ENCODE peak calls at places on chromosomes 6 and 20, in ten cellular contexts. B is ovary, A is A549, N is sigmoid colon, Q is stomach, S is K562, O is H1, T is HepG2, Z is upper lobe of left lung, M is tibial nerve. W is an unnamed sample.

GRCh38 chr6:124982669-124983068 is 20.4 kb downstream of the RNF217 start:
- DNase-seq in O (no peak), N (no peak), A (no peak), Z (no peak), B (no peak), S (no peak), Q (no peak), M (no peak), T (no peak), W (no peak)

GRCh38 chr6:122995930-122996796 is at the start of gene CLVS2:
- DNase-seq in A (peak; percentile 6), Z (peak; percentile 85), T (no peak), O (peak; percentile 82), M (no peak), Q (no peak), S (no peak), B (no peak), N (peak; percentile 64), W (no peak)

GRCh38 chr6:24431045-24431451 is 28.3 kb downstream of the MRS2 start:
- DNase-seq in A (peak; percentile 57), Q (no peak), Z (no peak), T (peak; percentile 65), N (no peak), O (no peak), S (peak; percentile 67), M (no peak), B (no peak), W (no peak)

GRCh38 chr6:56739836-56740815 is 97.4 kb upstream of the DST start:
- DNase-seq in Z (no peak), O (no peak), Q (no peak), A (no peak), B (no peak), S (no peak), T (peak; percentile 95), M (no peak), N (no peak), W (no peak)

GRCh38 chr6:23692184-23692583 is 433.8 kb upstream of the NRSN1 start:
- DNase-seq in S (no peak), O (no peak), B (no peak), N (no peak), T (no peak), Z (no peak), A (no peak), Q (no peak), M (no peak), W (no peak)

GRCh38 chr20:2349801-2350200 is 30.9 kb upstream of the TGM6 start:
- DNase-seq in T (peak; percentile 39), N (no peak), S (no peak), Z (no peak), A (no peak), Q (no peak), M (no peak), O (no peak), B (no peak), W (no peak)

GRCh38 chr6:105474234-105474633 is 71.4 kb upstream of the PREP start:
- DNase-seq in S (no peak), A (no peak), M (no peak), T (no peak), N (no peak), Q (no peak), B (no peak), O (no peak), Z (no peak), W (no peak)

GRCh38 chr20:62321978-62322377 is 19.2 kb downstream of the ADRM1 start:
- DNase-seq in M (no peak), T (no peak), Z (peak; percentile 79), A (no peak), B (no peak), O (no peak), N (no peak), Q (no peak), S (no peak), W (no peak)

GRCh38 chr6:166167258-166167731 is 356 bp downstream of the TBXT start:
- DNase-seq in Z (peak; percentile 80), B (no peak), M (no peak), T (no peak), A (no peak), N (no peak), Q (no peak), O (peak; percentile 81), S (no peak), W (no peak)

GRCh38 chr20:63226020-63226943 is 9.4 kb upstream of the BIRC7 start:
- DNase-seq in M (no peak), T (no peak), B (no peak), A (peak; percentile 74), Q (no peak), S (no peak), N (no peak), Z (no peak), O (no peak), W (no peak)

GRCh38 chr6:27791182-27791939 is 120.8 kb downstream of the OR2B2 start:
- DNase-seq in T (peak; percentile 76), S (peak; percentile 60), N (peak; percentile 80), O (peak; percentile 82), A (peak; percentile 86), Z (no peak), M (peak; percentile 36), Q (peak; percentile 43), B (peak; percentile 68), W (peak; percentile 54)

GRCh38 chr20:57783956-57784837 is 74.4 kb upstream of the PMEPA1 start:
- DNase-seq in N (no peak), A (no peak), Z (no peak), S (no peak), T (no peak), Q (no peak), B (no peak), O (no peak), M (no peak), W (no peak)

GRCh38 chr20:5766085-5766764 is 16.0 kb downstream of the SHLD1 start:
- DNase-seq in B (no peak), M (no peak), T (no peak), Q (peak; percentile 54), N (no peak), O (no peak), A (no peak), Z (no peak), S (no peak), W (no peak)

GRCh38 chr20:17757496-17757895 is 57.7 kb downstream of the BANF2 start:
- DNase-seq in Z (no peak), M (no peak), O (no peak), A (no peak), B (no peak), N (no peak), S (no peak), Q (no peak), T (no peak), W (no peak)

GRCh38 chr6:85496856-85497255 is 47.0 kb downstream of the NT5E start:
- DNase-seq in S (no peak), O (no peak), T (no peak), M (no peak), Z (no peak), N (no peak), B (no peak), A (no peak), Q (no peak), W (no peak)

DNA sequence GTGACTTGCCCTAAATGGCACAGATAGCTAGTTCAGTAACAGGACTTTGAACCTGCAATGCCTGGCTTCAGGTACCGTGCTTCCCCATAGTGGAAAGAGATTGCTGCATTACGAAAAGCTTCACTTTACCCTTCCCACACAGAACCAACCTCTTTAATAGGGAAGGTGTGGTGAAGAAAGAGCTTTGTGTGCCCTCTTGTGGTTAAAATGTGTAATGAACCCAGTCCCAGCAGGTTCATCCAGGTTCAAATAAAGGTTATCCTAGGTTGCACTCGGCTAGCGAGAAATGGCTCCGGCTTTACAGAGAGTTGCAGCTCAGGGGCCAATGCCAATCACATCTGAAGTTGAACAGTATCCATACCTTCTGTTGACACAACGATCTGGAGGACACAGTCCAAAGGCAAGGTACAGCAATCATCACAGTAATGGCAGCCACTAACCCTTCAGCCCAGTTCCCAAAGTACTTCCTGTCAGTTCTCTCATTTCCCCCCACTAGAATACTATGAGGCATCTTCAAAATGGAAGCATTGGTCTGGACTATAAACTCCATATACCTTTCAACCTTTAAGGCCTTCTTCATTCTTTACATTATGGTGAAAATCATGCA is 3.0 kb downstream of the DEFB115 start:
- DNase-seq in N (no peak), A (peak; percentile 44), S (peak; percentile 49), O (no peak), B (no peak), M (no peak), Q (no peak), T (peak; percentile 66), Z (no peak), W (no peak)
- H3K9me3 ChIP-seq in N (peaks cover under 1% of the 10 kb centered on the region), A (no peaks in the 10 kb centered on the region), S (no peaks in the 10 kb centered on the region), O (peaks cover 65% of the 10 kb centered on the region), B (no peaks in the 10 kb centered on the region), M (no peaks in the 10 kb centered on the region), Q (no peaks in the 10 kb centered on the region), T (no peaks in the 10 kb centered on the region), Z (no peaks in the 10 kb centered on the region), W (no peaks in the 10 kb centered on the region)

DNA sequence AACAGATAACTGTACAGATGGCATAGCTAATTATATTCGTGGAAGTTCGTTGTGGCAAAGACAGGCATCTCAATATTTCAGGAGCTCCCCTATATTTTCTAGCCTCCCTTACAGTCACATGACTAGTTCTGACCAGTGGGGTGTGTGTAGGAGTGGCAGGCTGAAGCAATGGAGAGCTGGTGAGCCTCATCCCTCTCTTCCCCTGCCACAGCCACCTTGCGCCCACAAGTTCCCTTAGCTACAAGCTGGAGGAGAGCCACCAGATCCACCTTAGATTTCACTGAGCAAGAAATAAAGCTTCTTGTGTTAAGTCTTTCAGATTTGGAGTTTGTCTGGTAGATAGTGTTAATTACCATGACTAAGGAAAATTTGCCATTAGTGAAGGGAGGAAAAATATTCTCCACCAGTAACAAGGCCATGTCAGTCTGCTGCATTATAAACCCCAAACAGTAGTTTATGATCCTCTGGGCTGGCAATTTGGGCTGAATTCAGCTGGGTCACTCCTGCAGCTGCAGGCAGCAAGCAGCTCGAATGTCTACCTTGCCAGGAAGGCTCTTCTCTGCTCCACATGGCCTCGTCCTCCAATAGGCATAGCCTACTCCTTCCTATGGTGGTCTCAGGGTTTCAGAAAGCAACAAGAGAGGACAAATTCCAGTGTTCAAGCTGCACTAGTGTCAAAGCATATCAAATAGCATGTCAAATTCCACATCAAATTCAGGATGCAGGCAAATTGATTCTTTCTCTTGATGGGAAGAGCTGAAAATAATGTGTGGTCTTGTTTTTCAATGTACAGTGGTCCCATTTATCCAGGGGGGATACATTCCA is 7.4 kb upstream of the RBCK1 start:
- DNase-seq in Q (no peak), O (no peak), B (no peak), A (peak; percentile 62), Z (no peak), S (peak; percentile 58), T (no peak), M (no peak), N (no peak), W (no peak)
- TF ChIP-seq EP300 in Q (no peak), O (no peak), B (no peak), A (no peak), Z (no peak), S (no peak), T (no peak), M (no peak), N (no peak), W (no peak)

GRCh38 chr20:29296256-29297230 is 1960.9 kb upstream of the DEFB115 start:
- DNase-seq in O (no peak), S (no peak), Q (no peak), B (no peak), A (no peak), N (no peak), T (no peak), Z (peak; percentile 75), M (no peak), W (no peak)
- H3K9me3 ChIP-seq in O (peaks cover 59% of the 10 kb centered on the region), S (no peaks in the 10 kb centered on the region), Q (no peaks in the 10 kb centered on the region), B (peaks cover 4% of the 10 kb centered on the region), A (peaks cover 4% of the 10 kb centered on the region), N (peaks cover 9% of the 10 kb centered on the region), T (peaks cover 59% of the 10 kb centered on the region), Z (no peaks in the 10 kb centered on the region), M (no peaks in the 10 kb centered on the region), W (peaks cover 25% of the 10 kb centered on the region)

GRCh38 chr6:154057098-154057497 is 18.1 kb downstream of the OPRM1 start:
- DNase-seq in Q (no peak), A (no peak), M (no peak), Z (no peak), T (no peak), O (no peak), B (no peak), N (no peak), S (no peak), W (no peak)
- TF ChIP-seq EP300 in Q (no peak), A (no peak), M (no peak), Z (no peak), T (no peak), O (no peak), B (no peak), N (no peak), S (no peak), W (no peak)

W was measured in transverse colon.